ENCODE peak calls at places on chromosomes 6 and 20, in four cellular contexts. One of them, this sample, is unnamed.

GRCh38 chr6:137904822-137905617 is 38.0 kb downstream of the TNFAIP3 start:
- DNase-seq in A549: no peak
- DNase-seq in GM12878: no peak
- DNase-seq in K562: peak
- DNase-seq in this sample: no peak

GRCh38 chr20:44021186-44021585 is 106.5 kb downstream of the TOX2 start:
- DNase-seq in A549: no peak
- DNase-seq in GM12878: no peak
- DNase-seq in K562: no peak
- DNase-seq in this sample: no peak

GRCh38 chr6:33215761-33216649 is 7.7 kb downstream of the RING1 start:
- DNase-seq in A549: no peak
- DNase-seq in GM12878: no peak
- DNase-seq in K562: no peak
- DNase-seq in this sample: no peak

GRCh38 chr6:3204921-3205320 is 22.5 kb downstream of the TUBB2B start:
- DNase-seq in A549: no peak
- DNase-seq in GM12878: no peak
- DNase-seq in K562: no peak
- DNase-seq in this sample: no peak

GRCh38 chr20:2114560-2114959 is 12.9 kb downstream of the STK35 start:
- DNase-seq in A549: no peak
- DNase-seq in GM12878: no peak
- DNase-seq in K562: no peak
- DNase-seq in this sample: no peak

GRCh38 chr20:1324598-1325172 is 4.3 kb downstream of the SDCBP2 start:
- DNase-seq in A549: peak
- DNase-seq in GM12878: no peak
- DNase-seq in K562: peak
- DNase-seq in this sample: no peak

GRCh38 chr6:155100087-155100486 is 105.0 kb downstream of the TIAM2 start:
- DNase-seq in A549: no peak
- DNase-seq in GM12878: no peak
- DNase-seq in K562: no peak
- DNase-seq in this sample: no peak

GRCh38 chr20:15703171-15703911 is 869.9 kb downstream of the KIF16B start:
- DNase-seq in A549: peak
- DNase-seq in GM12878: no peak
- DNase-seq in K562: no peak
- DNase-seq in this sample: peak

GRCh38 chr20:58459058-58459743 is 56.0 kb downstream of the APCDD1L start:
- DNase-seq in A549: no peak
- DNase-seq in GM12878: peak
- DNase-seq in K562: no peak
- DNase-seq in this sample: no peak

GRCh38 chr6:97591955-97592354 is 308.9 kb upstream of the MMS22L start:
- DNase-seq in A549: no peak
- DNase-seq in GM12878: no peak
- DNase-seq in K562: no peak
- DNase-seq in this sample: no peak

GRCh38 chr6:127186889-127187288 is 68.4 kb downstream of the RSPO3 start:
- DNase-seq in A549: peak
- DNase-seq in GM12878: no peak
- DNase-seq in K562: peak
- DNase-seq in this sample: peak

GRCh38 chr6:33189164-33189563 is 3.1 kb downstream of the COL11A2 start:
- DNase-seq in A549: no peak
- DNase-seq in GM12878: no peak
- DNase-seq in K562: no peak
- DNase-seq in this sample: no peak

GRCh38 chr6:151015320-151015719 is 149.8 kb downstream of the MTHFD1L start:
- DNase-seq in A549: no peak
- DNase-seq in GM12878: no peak
- DNase-seq in K562: no peak
- DNase-seq in this sample: no peak

GRCh38 chr6:110319843-110320242 is 38.3 kb downstream of the METTL24 start:
- DNase-seq in A549: no peak
- DNase-seq in GM12878: no peak
- DNase-seq in K562: no peak
- DNase-seq in this sample: no peak

GRCh38 chr20:22520381-22520780 is 64.0 kb downstream of the FOXA2 start:
- DNase-seq in A549: no peak
- DNase-seq in GM12878: no peak
- DNase-seq in K562: no peak
- DNase-seq in this sample: no peak

GRCh38 chr6:119436583-119436982 is 87.0 kb upstream of the MAN1A1 start:
- DNase-seq in A549: no peak
- DNase-seq in GM12878: no peak
- DNase-seq in K562: peak
- DNase-seq in this sample: no peak

GRCh38 chr6:73564578-73565345 is 43.9 kb upstream of the EEF1A1 start:
- DNase-seq in A549: no peak
- DNase-seq in GM12878: no peak
- DNase-seq in K562: peak
- DNase-seq in this sample: no peak

GRCh38 chr20:45090481-45090880 is 10.4 kb downstream of the KCNS1 start:
- DNase-seq in A549: no peak
- DNase-seq in GM12878: no peak
- DNase-seq in K562: no peak
- DNase-seq in this sample: no peak

GRCh38 chr6:82040405-82041221 is 206.9 kb downstream of the IBTK start:
- DNase-seq in A549: peak
- DNase-seq in GM12878: peak
- DNase-seq in K562: peak
- DNase-seq in this sample: peak

GRCh38 chr6:15504581-15505350 is 158.1 kb downstream of the DTNBP1 start:
- DNase-seq in A549: no peak
- DNase-seq in GM12878: no peak
- DNase-seq in K562: no peak
- DNase-seq in this sample: peak

GRCh38 chr6:42512498-42513042 is 51.3 kb upstream of the UBR2 start:
- DNase-seq in A549: no peak
- DNase-seq in GM12878: no peak
- DNase-seq in K562: no peak
- DNase-seq in this sample: no peak

GRCh38 chr20:15045246-15045645 is 707.8 kb upstream of the FLRT3 start:
- DNase-seq in A549: no peak
- DNase-seq in GM12878: no peak
- DNase-seq in K562: no peak
- DNase-seq in this sample: no peak

GRCh38 chr6:162999575-163000285 is 272.0 kb downstream of the PACRG start:
- DNase-seq in A549: no peak
- DNase-seq in GM12878: no peak
- DNase-seq in K562: no peak
- DNase-seq in this sample: no peak

GRCh38 chr6:26358511-26358981 is 6.5 kb upstream of the BTN3A2 start:
- DNase-seq in A549: no peak
- DNase-seq in GM12878: peak
- DNase-seq in K562: no peak
- DNase-seq in this sample: no peak
- TF ChIP-seq CHD2 in A549: no peak
- TF ChIP-seq CHD2 in GM12878: no peak
- TF ChIP-seq CHD2 in K562: no peak
- TF ChIP-seq CHD2 in this sample: no peak

GRCh38 chr6:166045173-166045957 is 122.3 kb downstream of the TBXT start:
- DNase-seq in A549: no peak
- DNase-seq in GM12878: no peak
- DNase-seq in K562: no peak
- DNase-seq in this sample: no peak

GRCh38 chr6:166050559-166050958 is 117.1 kb downstream of the TBXT start:
- DNase-seq in A549: no peak
- DNase-seq in GM12878: no peak
- DNase-seq in K562: no peak
- DNase-seq in this sample: no peak

GRCh38 chr6:166041277-166041676 is 126.4 kb downstream of the TBXT start:
- DNase-seq in A549: no peak
- DNase-seq in GM12878: no peak
- DNase-seq in K562: no peak
- DNase-seq in this sample: no peak

GRCh38 chr6:166046982-166047381 is 120.7 kb downstream of the TBXT start:
- DNase-seq in A549: no peak
- DNase-seq in GM12878: no peak
- DNase-seq in K562: no peak
- DNase-seq in this sample: no peak

GRCh38 chr6:166046232-166046631 is 121.4 kb downstream of the TBXT start:
- DNase-seq in A549: peak
- DNase-seq in GM12878: no peak
- DNase-seq in K562: no peak
- DNase-seq in this sample: no peak
- TF ChIP-seq CHD4 in A549: no peak
- TF ChIP-seq CHD4 in GM12878: no peak
- TF ChIP-seq CHD4 in K562: no peak
- TF ChIP-seq CHD4 in this sample: no peak

DNA sequence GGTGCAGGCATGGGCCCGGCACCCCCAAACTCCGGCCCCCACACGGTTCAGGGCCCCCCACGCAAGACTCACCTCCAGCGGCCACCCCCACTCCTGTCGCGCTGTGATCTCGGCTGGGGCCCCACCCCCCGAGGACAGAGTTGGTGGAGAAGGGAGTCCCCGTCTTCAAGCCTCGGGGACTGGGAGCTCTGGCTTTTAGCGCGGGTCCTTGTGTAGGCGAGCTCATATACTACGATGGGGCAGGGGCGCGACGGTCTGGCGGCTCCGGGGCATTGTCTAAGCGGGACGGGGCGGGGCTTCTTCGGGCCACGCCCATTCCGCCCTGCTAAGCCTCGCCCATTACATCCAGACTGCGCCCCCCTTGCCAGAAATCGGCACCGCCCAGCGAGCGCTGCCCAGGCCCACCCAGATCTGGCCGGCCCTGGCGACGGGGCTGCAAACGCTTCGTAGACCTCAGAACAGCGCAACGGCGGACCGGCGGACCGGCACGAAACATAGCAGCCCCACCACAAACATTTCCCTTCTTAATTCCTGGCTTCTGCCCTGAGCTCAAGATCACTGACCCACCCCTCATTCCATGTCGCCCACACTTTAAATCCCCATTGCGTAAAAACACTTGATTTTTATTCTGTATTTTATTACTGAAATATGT is 1.0 kb upstream of the DDAH2 start:
- DNase-seq in A549: peak
- DNase-seq in GM12878: no peak
- DNase-seq in K562: peak
- DNase-seq in this sample: peak
- TF ChIP-seq CHD2 in A549: no peak
- TF ChIP-seq CHD2 in GM12878: no peak
- TF ChIP-seq CHD2 in K562: peak
- TF ChIP-seq CHD2 in this sample: no peak

DNA sequence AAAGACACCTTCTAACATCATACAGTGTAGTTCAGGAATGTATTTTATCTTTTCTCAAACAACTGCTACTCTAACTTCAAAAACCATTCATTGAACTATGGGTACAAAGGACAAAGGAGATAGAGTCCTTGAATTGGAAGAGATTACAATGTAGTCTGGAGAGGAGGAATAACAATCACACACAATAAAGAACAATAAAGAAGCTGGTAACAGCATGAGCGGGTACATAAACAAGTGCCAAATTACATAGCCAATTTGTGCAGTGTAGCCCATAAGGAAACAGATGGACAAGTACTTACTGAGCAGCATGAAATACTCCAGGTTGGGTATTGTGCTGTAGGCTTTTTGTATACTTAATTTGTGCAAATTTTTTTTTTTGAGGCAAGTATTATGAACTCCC is 44.3 kb downstream of the OSTM1 start:
- DNase-seq in A549: no peak
- DNase-seq in GM12878: no peak
- DNase-seq in K562: no peak
- DNase-seq in this sample: peak
- TF ChIP-seq CHD4 in A549: no peak
- TF ChIP-seq CHD4 in GM12878: no peak
- TF ChIP-seq CHD4 in K562: no peak
- TF ChIP-seq CHD4 in this sample: no peak

GRCh38 chr6:25138024-25138696 is 141.0 kb upstream of the CARMIL1 start:
- DNase-seq in A549: peak
- DNase-seq in GM12878: peak
- DNase-seq in K562: no peak
- DNase-seq in this sample: no peak

GRCh38 chr6:25133479-25133878 is 145.7 kb upstream of the CARMIL1 start:
- DNase-seq in A549: no peak
- DNase-seq in GM12878: no peak
- DNase-seq in K562: no peak
- DNase-seq in this sample: no peak

GRCh38 chr6:25136879-25137278 is 142.3 kb upstream of the CARMIL1 start:
- DNase-seq in A549: no peak
- DNase-seq in GM12878: no peak
- DNase-seq in K562: no peak
- DNase-seq in this sample: no peak

GRCh38 chr6:25138697-25139051 is 140.5 kb upstream of the CARMIL1 start:
- DNase-seq in A549: no peak
- DNase-seq in GM12878: no peak
- DNase-seq in K562: no peak
- DNase-seq in this sample: no peak

DNA sequence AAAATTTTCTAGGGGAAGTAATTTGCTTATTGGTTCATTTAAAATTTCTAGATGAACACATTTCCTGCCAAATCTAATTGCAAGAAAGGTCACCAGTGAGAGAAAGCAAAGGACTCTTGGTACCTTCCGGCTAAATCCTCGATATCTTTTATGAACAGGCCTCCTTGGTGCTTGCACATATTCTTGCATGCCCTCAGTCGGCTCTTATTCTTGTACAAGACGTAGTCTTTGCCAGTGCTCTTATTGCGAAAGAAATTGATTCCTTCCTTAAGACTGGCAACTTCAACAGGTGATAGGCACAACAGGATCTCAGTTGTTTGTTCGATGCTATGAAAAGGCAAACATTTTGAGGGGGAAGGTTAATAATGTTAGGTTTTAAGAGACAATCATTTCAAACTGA is 141.7 kb upstream of the CARMIL1 start:
- DNase-seq in A549: no peak
- DNase-seq in GM12878: no peak
- DNase-seq in K562: no peak
- DNase-seq in this sample: no peak
- TF ChIP-seq CHD2 in A549: no peak
- TF ChIP-seq CHD2 in GM12878: no peak
- TF ChIP-seq CHD2 in K562: no peak
- TF ChIP-seq CHD2 in this sample: no peak

DNA sequence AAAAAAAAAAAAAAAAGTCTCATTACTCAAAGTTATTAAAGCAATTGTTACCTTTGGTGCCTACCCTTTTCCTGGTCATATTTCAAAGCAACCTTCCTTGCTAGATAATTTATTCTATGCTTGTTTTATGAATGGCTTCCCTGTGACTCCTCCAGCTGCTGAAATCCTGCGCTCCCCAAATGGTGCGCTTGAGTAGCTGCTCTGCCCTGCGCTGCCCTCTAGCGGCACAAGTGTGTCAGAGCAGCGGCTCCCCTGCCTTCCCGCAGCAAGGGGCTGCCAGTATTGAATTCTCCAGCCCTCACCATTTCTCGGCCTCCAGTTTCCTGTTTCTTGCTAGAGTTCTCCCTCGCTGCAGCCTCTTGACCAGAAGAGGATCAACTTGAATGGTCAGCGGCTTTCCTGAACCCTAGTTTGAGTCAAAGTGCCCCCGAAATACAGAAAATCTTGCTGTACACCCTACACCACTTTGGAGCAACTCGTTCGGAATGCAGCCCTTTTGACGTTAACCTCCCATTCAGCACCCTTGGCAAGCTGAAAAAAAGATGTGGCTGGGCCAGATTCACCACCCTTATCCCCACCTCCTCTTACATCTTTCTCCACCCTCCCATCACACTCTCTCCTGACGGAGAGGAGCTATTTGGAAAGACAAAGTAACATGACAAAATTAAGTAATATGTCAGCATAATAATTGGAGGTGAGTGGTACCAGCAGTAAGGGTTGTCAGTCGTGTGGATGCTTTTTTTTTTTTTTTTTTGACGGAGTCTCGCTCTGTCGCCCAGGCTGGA is 60.4 kb upstream of the KLHL31 start:
- DNase-seq in A549: peak
- DNase-seq in GM12878: no peak
- DNase-seq in K562: peak
- DNase-seq in this sample: peak
- TF ChIP-seq CHD4 in A549: no peak
- TF ChIP-seq CHD4 in GM12878: no peak
- TF ChIP-seq CHD4 in K562: no peak
- TF ChIP-seq CHD4 in this sample: no peak

This sample was measured in HepG2.